ENCODE peak calls at places on chromosome 6, in four cellular contexts. H, X, F and O are unnamed samples.

GRCh38 chr6:167422934-167423333 is 98.0 kb downstream of the TTLL2 start:
- DNase-seq in X (no peak), H (no peak), F (no peak), O (no peak)

GRCh38 chr6:31572041-31572911 is at the start of gene LTA:
- DNase-seq in X (no peak), F (no peak), H (no peak), O (no peak)

GRCh38 chr6:154874684-154875594 is 120.2 kb upstream of the TIAM2 start:
- DNase-seq in X (no peak), F (peak; percentile 64), H (no peak), O (no peak)

GRCh38 chr6:96963403-96963802 is 38.9 kb downstream of the KLHL32 start:
- DNase-seq in F (no peak), H (no peak), X (no peak), O (no peak)

GRCh38 chr6:118965843-118966242 is 30.9 kb upstream of the MCM9 start:
- DNase-seq in F (no peak), X (no peak), H (no peak), O (no peak)

GRCh38 chr6:30568245-30568644 is 3.0 kb upstream of the ABCF1 start:
- DNase-seq in X (no peak), F (no peak), H (no peak), O (no peak)

GRCh38 chr6:121851056-121851455 is 415.6 kb downstream of the GJA1 start:
- DNase-seq in H (no peak), F (no peak), X (no peak), O (peak; percentile 45)

GRCh38 chr6:89311853-89312531 is 3.1 kb downstream of the GABRR2 start:
- DNase-seq in F (peak; percentile 40), X (no peak), H (peak; percentile 38), O (peak; percentile 70)

GRCh38 chr6:52253494-52253893 is 9.2 kb upstream of the IL17F start:
- DNase-seq in X (no peak), F (no peak), H (no peak), O (no peak)

GRCh38 chr6:158194487-158195280 is 26.5 kb downstream of the GTF2H5 start:
- DNase-seq in F (no peak), X (no peak), H (no peak), O (no peak)

GRCh38 chr6:166688286-166688685 is 61.2 kb upstream of the RPS6KA2 start:
- DNase-seq in H (no peak), X (no peak), F (no peak), O (no peak)

GRCh38 chr6:41036601-41037000 is 2.4 kb downstream of the UNC5CL start:
- DNase-seq in F (no peak), X (no peak), H (no peak), O (no peak)

GRCh38 chr6:39357998-39358686 is 35.6 kb upstream of the KCNK16 start:
- DNase-seq in X (no peak), F (no peak), H (no peak), O (no peak)

GRCh38 chr6:165579151-165579550 is 83.9 kb downstream of the PDE10A start:
- DNase-seq in H (no peak), X (no peak), F (no peak), O (no peak)

GRCh38 chr6:168737481-168737880 is 296.5 kb downstream of the SMOC2 start:
- DNase-seq in X (no peak), H (no peak), F (peak; percentile 18), O (no peak)

GRCh38 chr6:72413884-72414283 is 208.0 kb upstream of the KCNQ5 start:
- DNase-seq in X (no peak), F (peak; percentile 65), H (no peak), O (no peak)

GRCh38 chr6:14524319-14524718 is 406.7 kb downstream of the CD83 start:
- DNase-seq in H (no peak), X (no peak), F (no peak), O (no peak)

GRCh38 chr6:75735491-75736186 is 13.4 kb upstream of the MYO6 start:
- DNase-seq in F (peak; percentile 16), H (no peak), X (no peak), O (no peak)

GRCh38 chr6:7424967-7425807 is 35.6 kb downstream of the RIOK1 start:
- DNase-seq in H (peak; percentile 36), X (no peak), F (peak; percentile 79), O (no peak)

GRCh38 chr6:91911945-91912344 is 1325.1 kb upstream of the MAP3K7 start:
- DNase-seq in F (no peak), X (no peak), H (no peak), O (no peak)

GRCh38 chr6:53916804-53917463 is 122.1 kb downstream of the LRRC1 start:
- DNase-seq in F (no peak), H (no peak), X (no peak), O (no peak)

GRCh38 chr6:157885876-157886275 is 62.8 kb downstream of the SNX9 start:
- DNase-seq in X (no peak), F (no peak), H (no peak), O (no peak)

GRCh38 chr6:151482290-151482689 is 11.5 kb upstream of the CCDC170 start:
- DNase-seq in X (no peak), F (no peak), H (no peak), O (no peak)

GRCh38 chr6:158039178-158039557 is 57.5 kb downstream of the SYNJ2 start:
- DNase-seq in X (no peak), H (no peak), F (no peak), O (no peak)

GRCh38 chr6:71388068-71388744 is 99.6 kb downstream of the OGFRL1 start:
- DNase-seq in H (no peak), F (no peak), X (no peak), O (no peak)

GRCh38 chr6:999552-999951 is 306.6 kb upstream of the EXOC2 start:
- DNase-seq in X (no peak), H (no peak), F (peak; percentile 57), O (no peak)

GRCh38 chr6:5996701-5997419 is 9.9 kb downstream of the NRN1 start:
- DNase-seq in H (peak; percentile 63), F (no peak), X (no peak), O (peak; percentile 38)

GRCh38 chr6:33926451-33926850 is 122.6 kb upstream of the MLN start:
- DNase-seq in H (peak; percentile 50), X (peak; percentile 93), F (no peak), O (peak; percentile 47)

GRCh38 chr6:76221525-76221924 is 149.1 kb upstream of the IMPG1 start:
- DNase-seq in X (no peak), F (no peak), H (no peak), O (no peak)

GRCh38 chr6:32517654-32518445 is 12.2 kb downstream of the HLA-DRB5 start:
- DNase-seq in X (no peak), F (no peak), H (no peak), O (no peak)

GRCh38 chr6:69246983-69247382 is 549.8 kb downstream of the LMBRD1 start:
- DNase-seq in X (no peak), H (no peak), F (no peak), O (no peak)

GRCh38 chr6:33733294-33734007 is 13.3 kb downstream of the IP6K3 start:
- DNase-seq in H (no peak), X (no peak), F (no peak), O (no peak)

GRCh38 chr6:17419189-17419575 is 25.8 kb downstream of the CAP2 start:
- DNase-seq in H (no peak), X (no peak), F (no peak), O (no peak)

GRCh38 chr6:142534484-142534883 is 232.7 kb downstream of the ADGRG6 start:
- DNase-seq in X (no peak), H (no peak), F (no peak), O (no peak)

GRCh38 chr6:79872303-79872702 is 75.0 kb downstream of the ELOVL4 start:
- DNase-seq in H (no peak), F (no peak), X (no peak), O (no peak)

GRCh38 chr6:40176117-40176516 is 241.9 kb upstream of the MOCS1 start:
- DNase-seq in F (no peak), H (no peak), X (no peak), O (no peak)

GRCh38 chr6:31419842-31420241 is 16.4 kb downstream of the MICA start:
- DNase-seq in X (no peak), F (no peak), H (no peak), O (no peak)

DNA sequence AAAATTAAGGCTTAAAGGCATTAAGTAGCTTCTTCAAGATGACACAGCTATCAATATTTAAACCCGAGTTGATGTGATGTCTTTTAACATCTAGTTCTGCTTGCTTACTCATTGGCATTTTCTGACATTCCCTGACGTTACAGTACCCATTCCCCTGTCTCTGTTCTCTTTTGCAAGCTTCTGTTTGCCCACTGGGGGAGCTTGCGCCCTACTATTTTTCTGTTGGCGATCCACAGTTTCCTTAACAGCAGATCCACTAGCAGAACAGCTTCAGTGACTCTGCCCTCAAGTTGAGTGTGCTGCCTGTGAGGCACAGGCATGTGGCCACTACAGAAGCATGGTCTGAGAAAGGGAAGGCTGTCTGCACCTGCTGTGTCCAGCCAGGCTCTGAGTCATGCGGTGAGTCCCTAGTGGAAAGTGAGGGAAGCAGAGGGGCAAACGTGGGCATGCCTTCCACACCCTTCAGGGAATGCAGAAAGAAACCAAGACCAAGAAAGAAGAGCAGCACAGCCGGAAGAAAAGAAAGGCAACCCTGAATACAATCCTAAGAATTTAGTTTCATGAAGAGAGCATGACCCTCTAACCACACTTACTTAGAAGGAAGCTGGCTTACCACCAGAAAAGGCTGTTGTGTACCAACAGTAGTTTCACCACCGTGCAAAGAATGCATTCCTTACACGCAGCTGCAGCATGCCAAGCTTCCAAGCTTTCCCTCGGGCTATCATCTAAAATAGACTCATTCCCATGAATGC is 97.7 kb upstream of the VGLL2 start:
- DNase-seq in H (peak; percentile 25), X (no peak), F (no peak), O (peak; percentile 11)
- TF ChIP-seq ELF4 in H (no peak), X (no peak), F (no peak), O (no peak)

DNA sequence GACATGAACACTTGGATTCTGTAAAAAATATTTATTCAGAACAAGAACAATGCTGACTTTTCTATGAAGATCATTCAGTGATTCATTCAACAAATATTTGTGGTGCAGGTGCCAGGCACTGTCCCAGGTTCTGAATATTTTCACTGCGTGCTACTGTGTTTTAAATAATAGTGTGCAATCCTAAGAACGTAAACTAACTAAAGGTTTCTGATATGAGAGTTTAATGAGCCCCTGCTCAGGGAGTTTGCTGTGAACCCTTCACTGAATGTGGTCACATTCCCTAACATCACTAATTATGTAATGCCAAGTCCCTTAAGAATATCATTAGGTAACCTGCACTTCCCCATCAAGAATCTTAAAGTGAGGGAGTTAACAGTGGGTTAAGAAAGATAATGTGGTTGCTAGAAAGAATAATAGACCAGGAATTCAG is 1.7 kb upstream of the TMEM170B start:
- DNase-seq in X (no peak), F (peak; percentile 39), H (no peak), O (no peak)
- TF ChIP-seq ELF4 in X (no peak), F (no peak), H (no peak), O (no peak)

DNA sequence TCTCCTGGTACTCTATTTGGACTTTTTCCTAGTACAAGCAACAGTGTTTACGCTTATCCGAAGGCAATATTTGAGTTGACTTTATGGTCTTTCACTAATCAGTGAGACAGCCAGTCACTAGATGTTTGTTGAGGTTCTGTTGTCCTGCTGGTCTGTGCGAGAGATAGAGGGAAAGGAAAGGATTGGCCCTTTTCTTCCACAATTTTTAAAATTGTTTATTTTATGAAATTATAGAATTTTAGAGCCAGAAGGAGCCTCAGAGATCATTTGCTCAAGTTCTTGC is 44.4 kb downstream of the MAP3K4 start:
- DNase-seq in H (no peak), F (no peak), X (no peak), O (no peak)
- TF ChIP-seq ELF4 in H (no peak), F (no peak), X (no peak), O (no peak)

GRCh38 chr6:109045423-109046012 is 49.1 kb downstream of the SESN1 start:
- DNase-seq in H (no peak), X (no peak), F (no peak), O (no peak)
- TF ChIP-seq ELF4 in H (no peak), X (no peak), F (no peak), O (no peak)